ENCODE peak calls at places on chromosomes 7 and 10, in five cellular contexts. F, L, P, W and D are unnamed samples.
A peak's percentile ranks its signal among the peaks of the same experiment; 100 is the strongest.

GRCh38 chr10:23375366-23375765 is 30.8 kb upstream of the C10orf67 start:
- DNase-seq in F (no peak), L (no peak), P (no peak), W (no peak), D (no peak)

GRCh38 chr10:79608505-79609375 is 2.0 kb upstream of the SFTPA1 start:
- DNase-seq in F (peak; percentile 24), L (peak; percentile 78), P (no peak), W (peak; percentile 79), D (peak; percentile 80)

GRCh38 chr10:132387723-132388210 is 9.2 kb upstream of the PWWP2B start:
- DNase-seq in F (no peak), L (peak; percentile 90), P (peak; percentile 64), W (peak; percentile 81), D (peak; percentile 88)

GRCh38 chr10:114825513-114826253 is 4.1 kb downstream of the FHIP2A start:
- DNase-seq in F (no peak), L (peak; percentile 53), P (no peak), W (no peak), D (no peak)

GRCh38 chr10:119233821-119234220 is 26.4 kb downstream of the GRK5 start:
- DNase-seq in F (no peak), L (no peak), P (no peak), W (no peak), D (no peak)

GRCh38 chr10:7260412-7260900 is 150.4 kb downstream of the SFMBT2 start:
- DNase-seq in F (peak; percentile 22), L (peak; percentile 91), P (peak; percentile 2), W (peak; percentile 79), D (peak; percentile 84)

GRCh38 chr7:78024591-78024990 is 226.0 kb downstream of the PHTF2 start:
- DNase-seq in F (no peak), L (no peak), P (no peak), W (no peak), D (no peak)

GRCh38 chr7:146175716-146176115 is 59.1 kb downstream of the CNTNAP2 start:
- DNase-seq in F (no peak), L (no peak), P (no peak), W (no peak), D (no peak)

GRCh38 chr7:21942955-21943354 is 2.7 kb downstream of the CDCA7L start:
- DNase-seq in F (no peak), L (no peak), P (no peak), W (no peak), D (no peak)

GRCh38 chr7:115124409-115124939 is 202.6 kb downstream of the MDFIC start:
- DNase-seq in F (no peak), L (no peak), P (no peak), W (no peak), D (no peak)

GRCh38 chr7:100211342-100211780 is 8.4 kb upstream of the PVRIG start:
- DNase-seq in F (no peak), L (no peak), P (no peak), W (peak; percentile 68), D (no peak)

GRCh38 chr7:31758770-31759169 is 71.8 kb downstream of the PPP1R17 start:
- DNase-seq in F (no peak), L (no peak), P (no peak), W (no peak), D (no peak)

GRCh38 chr7:11910253-11910652 is 78.3 kb upstream of the THSD7A start:
- DNase-seq in F (no peak), L (no peak), P (no peak), W (no peak), D (no peak)

GRCh38 chr7:139321071-139321745 is 19.9 kb upstream of the FMC1 start:
- DNase-seq in F (no peak), L (peak; percentile 69), P (no peak), W (peak; percentile 14), D (peak; percentile 75)

GRCh38 chr7:41648506-41648905 is 54.4 kb downstream of the INHBA start:
- DNase-seq in F (no peak), L (no peak), P (no peak), W (no peak), D (no peak)

GRCh38 chr7:109529712-109530111 is 960.0 kb downstream of the DNAJB9 start:
- DNase-seq in F (no peak), L (no peak), P (no peak), W (no peak), D (peak; percentile 28)

GRCh38 chr10:133154996-133155778 is 4.8 kb upstream of the KNDC1 start:
- DNase-seq in F (no peak), L (no peak), P (no peak), W (no peak), D (no peak)

GRCh38 chr10:94029955-94030354 is 36.2 kb downstream of the PLCE1 start:
- DNase-seq in F (no peak), L (no peak), P (no peak), W (no peak), D (no peak)

GRCh38 chr7:68980011-68980410 is 618.3 kb upstream of the AUTS2 start:
- DNase-seq in F (no peak), L (peak; percentile 83), P (no peak), W (no peak), D (no peak)

GRCh38 chr10:22314852-22315251 is 1.3 kb upstream of the COMMD3 start:
- DNase-seq in F (no peak), L (peak; percentile 65), P (no peak), W (no peak), D (no peak)

GRCh38 chr10:120948889-120949382 is 97.8 kb downstream of the WDR11 start:
- DNase-seq in F (peak; percentile 48), L (peak; percentile 89), P (no peak), W (peak; percentile 37), D (peak; percentile 86)

GRCh38 chr7:75937958-75938786 is 23.2 kb downstream of the POR start:
- DNase-seq in F (peak; percentile 61), L (no peak), P (peak; percentile 68), W (no peak), D (no peak)

GRCh38 chr7:129952164-129952652 is 552 bp downstream of the UBE2H start:
- DNase-seq in F (no peak), L (peak; percentile 83), P (peak; percentile 63), W (peak; percentile 45), D (peak; percentile 47)

GRCh38 chr7:159140170-159140910 is 4.3 kb downstream of the VIPR2 start:
- DNase-seq in F (no peak), L (no peak), P (no peak), W (no peak), D (peak; percentile 19)

GRCh38 chr10:71848325-71849277 is 2.5 kb downstream of the PSAP start:
- DNase-seq in F (no peak), L (no peak), P (no peak), W (no peak), D (peak; percentile 27)
- H3K4me3 ChIP-seq in F (no peak overlapping the region), L (no peak overlapping the region), P (peak overlapping the region; percentile 87), W (peak overlapping the region; percentile 82), D (peak overlapping the region; percentile 27)

DNA sequence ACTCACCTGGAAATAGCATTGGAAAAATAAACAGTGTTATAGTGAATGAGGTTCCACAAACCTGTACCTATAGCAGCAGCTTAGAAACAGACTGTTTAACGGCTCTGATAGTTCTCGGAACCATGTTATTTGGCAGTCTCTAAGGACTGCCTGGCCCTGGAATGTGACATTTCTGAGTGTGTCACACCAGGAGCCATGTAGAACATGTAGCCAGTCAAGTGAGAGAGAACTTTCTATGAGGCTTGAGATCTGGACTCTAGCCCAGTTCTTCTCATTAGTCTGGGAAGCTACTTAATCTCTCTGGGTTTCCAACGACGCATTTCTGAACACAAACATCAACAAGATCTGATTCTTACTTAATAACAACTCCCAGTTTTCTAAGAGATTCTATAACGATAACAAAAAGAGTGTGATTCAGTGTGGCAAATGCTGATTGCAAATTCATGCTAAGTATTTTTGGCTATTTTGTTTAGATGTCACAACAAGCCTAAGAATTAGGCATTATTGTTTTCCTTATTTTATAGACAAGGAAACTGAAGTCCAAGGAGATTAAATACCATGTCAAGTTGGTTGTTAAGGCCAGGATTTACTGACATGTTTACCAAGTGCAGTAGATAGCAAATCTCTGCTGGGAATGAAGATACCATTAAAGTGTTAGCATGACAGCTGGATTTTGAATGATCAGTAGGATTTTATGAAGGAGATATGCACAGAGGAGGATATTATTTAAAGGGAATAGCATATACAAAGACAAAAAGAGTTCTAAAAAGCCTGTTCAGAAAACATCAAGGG is 47.2 kb downstream of the APBB1IP start:
- DNase-seq in F (no peak), L (no peak), P (no peak), W (no peak), D (no peak)
- H3K4me2 ChIP-seq in F (no peak overlapping the region), L (no peak overlapping the region), P (no peak overlapping the region), W (no peak overlapping the region), D (no peak overlapping the region)

GRCh38 chr7:134284952-134285351 is 31.8 kb downstream of the SLC35B4 start:
- DNase-seq in F (no peak), L (no peak), P (no peak), W (no peak), D (no peak)
- H3K9me2 ChIP-seq in F (no peaks in the 10 kb centered on the region), L (no peaks in the 10 kb centered on the region), P (no peaks in the 10 kb centered on the region), W (no peaks in the 10 kb centered on the region), D (no peaks in the 10 kb centered on the region)

GRCh38 chr7:27031289-27032172 is 64.3 kb downstream of the HOXA1 start:
- DNase-seq in F (no peak), L (peak; percentile 51), P (no peak), W (peak; percentile 12), D (no peak)
- H3K4me3 ChIP-seq in F (no peak overlapping the region), L (no peak overlapping the region), P (no peak overlapping the region), W (no peak overlapping the region), D (no peak overlapping the region)

GRCh38 chr7:142539901-142540300 is 209.4 kb upstream of the PRSS1 start:
- DNase-seq in F (no peak), L (no peak), P (no peak), W (no peak), D (no peak)
- H3K4me2 ChIP-seq in F (peak overlapping the region; percentile 1), L (no peak overlapping the region), P (peak overlapping the region; percentile 25), W (no peak overlapping the region), D (no peak overlapping the region)

GRCh38 chr7:2837476-2837875 is 6.6 kb downstream of the GNA12 start:
- DNase-seq in F (no peak), L (no peak), P (no peak), W (no peak), D (peak; percentile 38)

GRCh38 chr7:2838873-2839578 is 5.1 kb downstream of the GNA12 start:
- DNase-seq in F (no peak), L (no peak), P (no peak), W (peak; percentile 92), D (no peak)

GRCh38 chr7:2841907-2842306 is 2.2 kb downstream of the GNA12 start:
- DNase-seq in F (no peak), L (no peak), P (no peak), W (no peak), D (no peak)

GRCh38 chr7:2840458-2840857 is 3.6 kb downstream of the GNA12 start:
- DNase-seq in F (no peak), L (no peak), P (no peak), W (no peak), D (no peak)

GRCh38 chr7:2838451-2838850 is 5.7 kb downstream of the GNA12 start:
- DNase-seq in F (no peak), L (no peak), P (no peak), W (no peak), D (no peak)
- H3K9me2 ChIP-seq in F (no peaks in the 10 kb centered on the region), L (no peaks in the 10 kb centered on the region), P (no peaks in the 10 kb centered on the region), W (no peaks in the 10 kb centered on the region), D (no peaks in the 10 kb centered on the region)